ENCODE peak calls at places on chromosomes 16 and 17, in eight cellular contexts. One of them, this sample, is unnamed. For H3K4me1, the result is how much of the 10 kb centered on the place peaks cover.

GRCh38 chr16:88497561-88498420 is 44.7 kb downstream of the ZFPM1 start:
- DNase-seq in aorta: no peak
- DNase-seq in GM23248: no peak
- DNase-seq in iPS DF 6.9: no peak
- DNase-seq in Panc1: no peak
- DNase-seq in gastrocnemius medialis: no peak
- DNase-seq in IMR-90: peak
- DNase-seq in spleen: no peak
- DNase-seq in this sample: no peak

GRCh38 chr17:18254888-18255649 is 3.5 kb downstream of the FLII start:
- DNase-seq in aorta: no peak
- DNase-seq in GM23248: no peak
- DNase-seq in iPS DF 6.9: no peak
- DNase-seq in Panc1: no peak
- DNase-seq in gastrocnemius medialis: no peak
- DNase-seq in IMR-90: no peak
- DNase-seq in spleen: no peak
- DNase-seq in this sample: no peak

GRCh38 chr17:5943991-5944390 is 126.2 kb upstream of the WSCD1 start:
- DNase-seq in aorta: no peak
- DNase-seq in GM23248: no peak
- DNase-seq in iPS DF 6.9: no peak
- DNase-seq in Panc1: no peak
- DNase-seq in gastrocnemius medialis: no peak
- DNase-seq in IMR-90: no peak
- DNase-seq in spleen: no peak
- DNase-seq in this sample: no peak

GRCh38 chr17:41552455-41552854 is 19.4 kb downstream of the KRT9 start:
- DNase-seq in aorta: no peak
- DNase-seq in GM23248: no peak
- DNase-seq in iPS DF 6.9: no peak
- DNase-seq in Panc1: no peak
- DNase-seq in gastrocnemius medialis: no peak
- DNase-seq in IMR-90: no peak
- DNase-seq in spleen: no peak
- DNase-seq in this sample: no peak

GRCh38 chr17:74369221-74369620 is 1.9 kb downstream of the GPR142 start:
- DNase-seq in aorta: peak
- DNase-seq in GM23248: no peak
- DNase-seq in iPS DF 6.9: no peak
- DNase-seq in Panc1: no peak
- DNase-seq in gastrocnemius medialis: no peak
- DNase-seq in IMR-90: no peak
- DNase-seq in spleen: peak
- DNase-seq in this sample: no peak

GRCh38 chr16:56244612-56245011 is 53.3 kb downstream of the GNAO1 start:
- DNase-seq in aorta: no peak
- DNase-seq in GM23248: no peak
- DNase-seq in iPS DF 6.9: no peak
- DNase-seq in Panc1: no peak
- DNase-seq in gastrocnemius medialis: no peak
- DNase-seq in IMR-90: no peak
- DNase-seq in spleen: no peak
- DNase-seq in this sample: no peak

GRCh38 chr17:80826955-80827645 is 164.5 kb upstream of the CHMP6 start:
- DNase-seq in aorta: peak
- DNase-seq in GM23248: peak
- DNase-seq in iPS DF 6.9: no peak
- DNase-seq in Panc1: no peak
- DNase-seq in gastrocnemius medialis: peak
- DNase-seq in IMR-90: peak
- DNase-seq in spleen: peak
- DNase-seq in this sample: peak

GRCh38 chr17:36859003-36859300 is 78.3 kb upstream of the LHX1 start:
- DNase-seq in aorta: no peak
- DNase-seq in GM23248: no peak
- DNase-seq in iPS DF 6.9: no peak
- DNase-seq in Panc1: no peak
- DNase-seq in gastrocnemius medialis: no peak
- DNase-seq in IMR-90: no peak
- DNase-seq in spleen: no peak
- DNase-seq in this sample: no peak

GRCh38 chr17:14918540-14918939 is 346.6 kb downstream of the PMP22 start:
- DNase-seq in aorta: no peak
- DNase-seq in GM23248: peak
- DNase-seq in iPS DF 6.9: no peak
- DNase-seq in Panc1: no peak
- DNase-seq in gastrocnemius medialis: no peak
- DNase-seq in IMR-90: peak
- DNase-seq in spleen: no peak
- DNase-seq in this sample: no peak

GRCh38 chr16:6969594-6969993 is 363.1 kb upstream of the RBFOX1 start:
- DNase-seq in aorta: no peak
- DNase-seq in GM23248: no peak
- DNase-seq in iPS DF 6.9: no peak
- DNase-seq in Panc1: no peak
- DNase-seq in gastrocnemius medialis: no peak
- DNase-seq in IMR-90: no peak
- DNase-seq in spleen: no peak
- DNase-seq in this sample: no peak

GRCh38 chr16:56672761-56673536 is 3.3 kb downstream of the MT1H start:
- DNase-seq in aorta: no peak
- DNase-seq in GM23248: peak
- DNase-seq in iPS DF 6.9: no peak
- DNase-seq in Panc1: no peak
- DNase-seq in gastrocnemius medialis: no peak
- DNase-seq in IMR-90: peak
- DNase-seq in spleen: no peak
- DNase-seq in this sample: no peak

GRCh38 chr17:77387891-77388290 is 247.1 kb downstream of the SEC14L1 start:
- DNase-seq in aorta: no peak
- DNase-seq in GM23248: no peak
- DNase-seq in iPS DF 6.9: no peak
- DNase-seq in Panc1: no peak
- DNase-seq in gastrocnemius medialis: no peak
- DNase-seq in IMR-90: no peak
- DNase-seq in spleen: no peak
- DNase-seq in this sample: no peak

GRCh38 chr17:80123791-80124190 is 22.4 kb downstream of the GAA start:
- DNase-seq in aorta: no peak
- DNase-seq in GM23248: peak
- DNase-seq in iPS DF 6.9: no peak
- DNase-seq in Panc1: no peak
- DNase-seq in gastrocnemius medialis: no peak
- DNase-seq in IMR-90: peak
- DNase-seq in spleen: no peak
- DNase-seq in this sample: peak

GRCh38 chr17:69761767-69762321 is 313.2 kb upstream of the KCNJ16 start:
- DNase-seq in aorta: no peak
- DNase-seq in GM23248: peak
- DNase-seq in iPS DF 6.9: no peak
- DNase-seq in Panc1: peak
- DNase-seq in gastrocnemius medialis: no peak
- DNase-seq in IMR-90: peak
- DNase-seq in spleen: no peak
- DNase-seq in this sample: no peak

GRCh38 chr17:39001703-39002637 is 34.8 kb upstream of the FBXO47 start:
- DNase-seq in aorta: peak
- DNase-seq in GM23248: peak
- DNase-seq in iPS DF 6.9: no peak
- DNase-seq in Panc1: no peak
- DNase-seq in gastrocnemius medialis: peak
- DNase-seq in IMR-90: peak
- DNase-seq in spleen: peak
- DNase-seq in this sample: peak

GRCh38 chr17:8151120-8151640 is 1.0 kb downstream of the PER1 start:
- DNase-seq in aorta: peak
- DNase-seq in GM23248: peak
- DNase-seq in iPS DF 6.9: no peak
- DNase-seq in Panc1: no peak
- DNase-seq in gastrocnemius medialis: peak
- DNase-seq in IMR-90: peak
- DNase-seq in spleen: peak
- DNase-seq in this sample: peak

GRCh38 chr17:2624292-2624731 is 30.9 kb downstream of the PAFAH1B1 start:
- DNase-seq in aorta: no peak
- DNase-seq in GM23248: no peak
- DNase-seq in iPS DF 6.9: peak
- DNase-seq in Panc1: no peak
- DNase-seq in gastrocnemius medialis: no peak
- DNase-seq in IMR-90: no peak
- DNase-seq in spleen: no peak
- DNase-seq in this sample: no peak

GRCh38 chr16:27402964-27403600 is 1.1 kb downstream of the IL21R start:
- DNase-seq in aorta: no peak
- DNase-seq in GM23248: no peak
- DNase-seq in iPS DF 6.9: no peak
- DNase-seq in Panc1: no peak
- DNase-seq in gastrocnemius medialis: no peak
- DNase-seq in IMR-90: no peak
- DNase-seq in spleen: no peak
- DNase-seq in this sample: no peak

GRCh38 chr16:27400751-27401620 is 988 bp upstream of the IL21R start:
- DNase-seq in aorta: no peak
- DNase-seq in GM23248: peak
- DNase-seq in iPS DF 6.9: no peak
- DNase-seq in Panc1: no peak
- DNase-seq in gastrocnemius medialis: no peak
- DNase-seq in IMR-90: peak
- DNase-seq in spleen: no peak
- DNase-seq in this sample: no peak

GRCh38 chr16:27403601-27403992 is 1.6 kb downstream of the IL21R start:
- DNase-seq in aorta: no peak
- DNase-seq in GM23248: no peak
- DNase-seq in iPS DF 6.9: no peak
- DNase-seq in Panc1: no peak
- DNase-seq in gastrocnemius medialis: no peak
- DNase-seq in IMR-90: no peak
- DNase-seq in spleen: no peak
- DNase-seq in this sample: no peak

GRCh38 chr16:27402569-27402963 is 592 bp downstream of the IL21R start:
- DNase-seq in aorta: no peak
- DNase-seq in GM23248: no peak
- DNase-seq in iPS DF 6.9: no peak
- DNase-seq in Panc1: no peak
- DNase-seq in gastrocnemius medialis: no peak
- DNase-seq in IMR-90: no peak
- DNase-seq in spleen: no peak
- DNase-seq in this sample: no peak

DNA sequence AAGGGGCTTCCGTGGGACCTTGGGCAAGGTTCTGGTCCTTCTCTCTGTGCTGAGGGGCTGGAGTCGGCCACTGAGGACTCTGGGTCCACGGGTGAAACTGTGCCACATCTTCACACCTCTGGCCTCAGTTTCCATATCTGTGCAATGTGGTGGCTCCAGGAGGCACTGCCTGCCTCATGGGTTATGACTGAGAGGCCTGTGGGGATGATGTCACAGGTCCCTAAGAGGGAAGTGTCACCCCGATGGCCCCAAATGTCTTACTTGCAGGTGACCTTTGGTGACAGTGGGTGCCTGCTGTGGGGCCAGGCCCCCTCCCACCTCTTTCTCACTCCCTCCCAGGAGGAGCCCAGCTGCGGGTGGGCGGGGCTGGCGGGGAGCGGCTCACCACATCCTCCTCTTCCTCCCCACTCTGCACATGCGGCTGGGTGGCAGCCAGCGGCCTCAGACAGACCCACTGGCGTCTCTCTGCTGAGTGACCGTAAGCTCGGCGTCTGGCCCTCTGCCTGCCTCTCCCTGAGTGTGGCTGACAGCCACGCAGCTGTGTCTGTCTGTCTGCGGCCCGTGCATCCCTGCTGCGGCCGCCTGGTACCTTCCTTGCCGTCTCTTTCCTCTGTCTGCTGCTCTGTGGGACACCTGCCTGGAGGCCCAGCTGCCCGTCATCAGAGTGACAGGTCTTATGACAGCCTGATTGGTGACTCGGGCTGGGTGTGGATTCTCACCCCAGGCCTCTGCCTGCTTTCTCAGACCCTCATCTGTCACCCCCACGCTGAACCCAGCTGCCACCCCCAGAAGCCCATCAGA is at the start of gene IL21R:
- DNase-seq in aorta: peak
- DNase-seq in GM23248: peak
- DNase-seq in iPS DF 6.9: no peak
- DNase-seq in Panc1: no peak
- DNase-seq in gastrocnemius medialis: no peak
- DNase-seq in IMR-90: peak
- DNase-seq in spleen: peak
- DNase-seq in this sample: peak
- H3K4me1 ChIP-seq in aorta: under half
- H3K4me1 ChIP-seq in GM23248: under half
- H3K4me1 ChIP-seq in iPS DF 6.9: under half
- H3K4me1 ChIP-seq in Panc1: under half
- H3K4me1 ChIP-seq in gastrocnemius medialis: under half
- H3K4me1 ChIP-seq in IMR-90: under half
- H3K4me1 ChIP-seq in spleen: half or more
- H3K4me1 ChIP-seq in this sample: under half

DNA sequence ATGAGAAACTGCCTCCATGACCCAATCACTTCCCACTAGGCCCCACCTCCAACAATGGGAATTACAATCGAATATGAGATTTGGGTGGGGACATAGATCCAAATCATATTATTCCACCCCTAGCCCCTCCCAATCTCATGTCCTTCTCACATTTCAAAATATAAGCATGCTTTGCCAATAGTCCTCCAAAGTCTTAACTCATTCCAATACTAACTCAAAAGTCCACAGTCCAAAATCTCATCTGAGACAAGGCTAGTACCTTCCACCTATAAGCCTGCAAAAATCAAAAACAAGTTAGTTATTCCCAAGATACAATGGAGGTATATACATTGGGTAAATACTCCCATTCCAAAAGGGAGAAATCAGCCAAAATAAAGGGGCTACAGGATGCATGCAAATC is 12.9 kb downstream of the CLEC10A start:
- DNase-seq in aorta: no peak
- DNase-seq in GM23248: no peak
- DNase-seq in iPS DF 6.9: no peak
- DNase-seq in Panc1: no peak
- DNase-seq in gastrocnemius medialis: no peak
- DNase-seq in IMR-90: no peak
- DNase-seq in spleen: no peak
- DNase-seq in this sample: no peak
- H3K27ac ChIP-seq in aorta: no peak
- H3K27ac ChIP-seq in GM23248: no peak
- H3K27ac ChIP-seq in iPS DF 6.9: no peak
- H3K27ac ChIP-seq in Panc1: no peak
- H3K27ac ChIP-seq in gastrocnemius medialis: no peak
- H3K27ac ChIP-seq in IMR-90: no peak
- H3K27ac ChIP-seq in spleen: no peak
- H3K27ac ChIP-seq in this sample: no peak

GRCh38 chr16:62205459-62205858 is 169.2 kb upstream of the CDH8 start:
- DNase-seq in aorta: no peak
- DNase-seq in GM23248: no peak
- DNase-seq in iPS DF 6.9: no peak
- DNase-seq in Panc1: no peak
- DNase-seq in gastrocnemius medialis: no peak
- DNase-seq in IMR-90: no peak
- DNase-seq in spleen: no peak
- DNase-seq in this sample: no peak
- H3K4me1 ChIP-seq in aorta: under half
- H3K4me1 ChIP-seq in GM23248: under half
- H3K4me1 ChIP-seq in iPS DF 6.9: under half
- H3K4me1 ChIP-seq in Panc1: under half
- H3K4me1 ChIP-seq in gastrocnemius medialis: under half
- H3K4me1 ChIP-seq in IMR-90: under half
- H3K4me1 ChIP-seq in spleen: under half
- H3K4me1 ChIP-seq in this sample: under half

GRCh38 chr17:16243811-16244567 is 27.0 kb downstream of the PIGL start:
- DNase-seq in aorta: no peak
- DNase-seq in GM23248: no peak
- DNase-seq in iPS DF 6.9: no peak
- DNase-seq in Panc1: no peak
- DNase-seq in gastrocnemius medialis: no peak
- DNase-seq in IMR-90: peak
- DNase-seq in spleen: no peak
- DNase-seq in this sample: no peak
- H3K27ac ChIP-seq in aorta: no peak
- H3K27ac ChIP-seq in GM23248: no peak
- H3K27ac ChIP-seq in iPS DF 6.9: no peak
- H3K27ac ChIP-seq in Panc1: no peak
- H3K27ac ChIP-seq in gastrocnemius medialis: no peak
- H3K27ac ChIP-seq in IMR-90: no peak
- H3K27ac ChIP-seq in spleen: no peak
- H3K27ac ChIP-seq in this sample: no peak